ENCODE peak calls at places on chromosome 15, in five cellular contexts. H is aorta; N is lower lobe of right lung; E is effector memory CD8-positive, alpha-beta T cell; S is left cardiac atrium. R is an unnamed sample.

GRCh38 chr15:42385980-42386695 is 26.8 kb downstream of the CAPN3 start:
- ATAC-seq in H (no peak), N (no peak), E (no peak), S (no peak), R (no peak)

GRCh38 chr15:41001524-41001923 is 48.3 kb downstream of the CHAC1 start:
- ATAC-seq in N (peak), H (no peak), E (no peak), S (no peak), R (no peak)

GRCh38 chr15:66842710-66843441 is 140.8 kb downstream of the SMAD6 start:
- ATAC-seq in H (peak), N (peak), S (peak), E (peak), R (peak)

GRCh38 chr15:52124270-52124878 is 11.8 kb upstream of the BCL2L10 start:
- ATAC-seq in S (no peak), N (no peak), H (no peak), E (no peak), R (no peak)

GRCh38 chr15:33161209-33161608 is 33.3 kb downstream of the FMN1 start:
- ATAC-seq in N (no peak), H (no peak), S (no peak), E (no peak), R (no peak)

GRCh38 chr15:47719730-47720129 is 2.4 kb downstream of the SEMA6D start:
- ATAC-seq in E (no peak), S (no peak), H (no peak), N (no peak), R (no peak)

GRCh38 chr15:73330206-73331051 is 38.3 kb downstream of the HCN4 start:
- ATAC-seq in E (no peak), H (no peak), N (no peak), S (no peak), R (no peak)

GRCh38 chr15:81923561-81924350 is 122.1 kb downstream of the MEX3B start:
- ATAC-seq in S (peak), H (no peak), N (no peak), E (no peak), R (no peak)